ENCODE peak calls at places on chromosomes 3 and 15, in six cellular contexts. J is GM12892, M is sigmoid colon, U is stomach, H is transverse colon, I is K562. A is an unnamed sample.

GRCh38 chr3:141795719-141796435 is 32.7 kb downstream of the GRK7 start:
- DNase-seq in J (no peak), M (peak), U (no peak), H (peak), I (no peak), A (peak)

GRCh38 chr3:76585794-76586392 is 454.0 kb upstream of the ROBO2 start:
- DNase-seq in J (no peak), M (no peak), U (no peak), H (no peak), I (peak), A (no peak)

GRCh38 chr15:64985382-64986033 is 4.2 kb downstream of the SPG21 start:
- DNase-seq in J (no peak), M (no peak), U (peak), H (no peak), I (no peak), A (no peak)

GRCh38 chr15:57297163-57297593 is 79.1 kb upstream of the CGNL1 start:
- DNase-seq in J (no peak), M (no peak), U (no peak), H (no peak), I (no peak), A (no peak)

GRCh38 chr3:112115161-112115739 is 17.8 kb downstream of the GCSAM start:
- DNase-seq in J (no peak), M (no peak), U (no peak), H (no peak), I (no peak), A (no peak)

GRCh38 chr15:57680021-57680420 is 26.5 kb upstream of the POLR2M start:
- DNase-seq in J (no peak), M (no peak), U (no peak), H (no peak), I (no peak), A (no peak)

GRCh38 chr15:65328506-65329297 is 24.2 kb downstream of the RNU5B-1 start:
- DNase-seq in J (no peak), M (no peak), U (no peak), H (no peak), I (no peak), A (no peak)

GRCh38 chr3:87780808-87781207 is 278.0 kb downstream of the CGGBP1 start:
- DNase-seq in J (no peak), M (no peak), U (no peak), H (no peak), I (no peak), A (no peak)

GRCh38 chr3:103991461-103992115 is 1375.1 kb upstream of the ALCAM start:
- DNase-seq in J (no peak), M (no peak), U (no peak), H (no peak), I (no peak), A (peak)

GRCh38 chr3:139540686-139541085 is 1.1 kb upstream of the RBP1 start:
- DNase-seq in J (no peak), M (no peak), U (no peak), H (no peak), I (no peak), A (no peak)
- TF ChIP-seq POLR2A in J (no peak), M (no peak), U (no peak), H (no peak), I (no peak), A (no peak)

GRCh38 chr3:131526801-131527347 is 24.1 kb upstream of the MRPL3 start:
- DNase-seq in J (no peak), M (no peak), U (peak), H (no peak), I (peak), A (peak)
- TF ChIP-seq POLR2A in J (no peak), M (no peak), U (no peak), H (no peak), I (no peak), A (no peak)

DNA sequence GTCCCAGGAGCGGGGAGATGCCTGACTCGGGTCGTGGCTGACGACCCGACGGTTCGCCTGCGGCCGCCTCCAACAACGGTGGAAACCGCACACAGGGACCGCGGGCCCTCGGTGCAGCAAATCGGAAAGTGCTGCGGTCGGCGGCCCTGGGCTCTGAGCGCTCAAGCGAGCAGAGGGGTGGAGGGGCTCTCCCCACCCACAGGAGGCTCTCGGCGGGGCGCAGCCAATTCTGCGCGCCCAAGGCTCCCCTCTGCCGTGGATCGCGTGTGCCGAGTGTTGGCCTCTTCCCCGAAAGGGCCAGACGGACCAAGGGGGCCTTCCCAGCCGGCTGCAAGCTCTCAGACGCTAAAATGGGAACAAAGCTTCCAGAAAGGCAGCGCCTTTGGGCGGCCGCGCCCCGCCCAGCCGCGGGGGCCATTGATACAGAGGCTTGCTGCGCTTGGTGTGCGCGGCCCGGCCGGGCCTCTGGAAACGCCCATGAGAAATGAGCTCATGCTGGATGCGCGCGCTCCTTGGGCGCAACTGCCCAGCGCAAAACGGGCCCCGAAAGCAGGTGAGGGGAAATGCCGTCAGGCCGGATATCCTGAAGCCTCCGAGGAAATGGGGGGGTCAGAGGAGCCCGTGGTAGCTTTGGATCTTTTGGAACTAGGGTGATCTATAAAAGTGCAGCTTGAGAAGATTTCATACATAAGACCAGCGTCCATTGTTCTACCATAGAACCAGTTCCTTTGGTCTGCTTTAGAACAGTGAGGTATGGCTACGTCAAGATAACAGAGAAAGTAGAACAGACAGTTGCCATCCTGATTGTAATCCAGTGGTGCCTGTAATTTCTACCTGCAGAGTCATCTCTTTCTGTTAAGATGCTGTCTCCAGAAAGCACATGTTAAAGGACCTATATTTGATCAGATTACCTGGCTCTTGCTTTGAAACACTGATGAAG is 1.2 kb upstream of the GSK3B start:
- DNase-seq in J (peak), M (peak), U (peak), H (peak), I (peak), A (peak)
- TF ChIP-seq POLR2A in J (peak), M (peak), U (peak), H (peak), I (peak), A (peak)

GRCh38 chr15:75198560-75199346 is 2.9 kb upstream of the C15orf39 start:
- DNase-seq in J (peak), M (no peak), U (no peak), H (peak), I (peak), A (peak)
- TF ChIP-seq POLR2A in J (peak), M (no peak), U (no peak), H (no peak), I (no peak), A (peak)

A was measured in erythroblast.